ENCODE peak calls at places on chromosomes 4 and X, in nine cellular contexts. P is naive thymus-derived CD4-positive, alpha-beta T cell; V is transverse colon; J is adrenal gland; O is breast epithelium; G is stomach; B is fibroblast of lung; X is colonic mucosa; M is pancreas. R is an unnamed sample.
A peak's percentile ranks its signal among the peaks of the same experiment; 100 is the strongest.

GRCh38 chr4:166400270-166400894 is 527.3 kb downstream of the TLL1 start:
- DNase-seq in V (no peak), B (no peak), O (no peak), J (no peak), G (no peak), M (no peak), P (no peak), X (no peak), R (no peak)

GRCh38 chr4:2367626-2368025 is 50.8 kb downstream of the ZFYVE28 start:
- DNase-seq in X (no peak), M (no peak), V (no peak), P (no peak), J (no peak), B (no peak), G (no peak), O (no peak), R (peak; percentile 19)

GRCh38 chrX:131477498-131477897 is 66.4 kb upstream of the OR13H1 start:
- DNase-seq in P (no peak), V (no peak), X (no peak), G (no peak), O (no peak), M (no peak), B (no peak), J (no peak), R (peak; percentile 61)

GRCh38 chr4:74942251-74942917 is 9.5 kb downstream of the PARM1 start:
- DNase-seq in G (no peak), O (no peak), B (no peak), J (no peak), X (no peak), V (no peak), M (no peak), P (no peak), R (no peak)

GRCh38 chr4:101954351-101954750 is 163.8 kb downstream of the BANK1 start:
- DNase-seq in J (no peak), G (no peak), M (no peak), V (no peak), X (no peak), O (no peak), P (no peak), B (no peak), R (no peak)

GRCh38 chrX:153926863-153927685 is 1.0 kb upstream of the ARHGAP4 start:
- DNase-seq in M (no peak), V (peak; percentile 77), J (peak; percentile 84), G (peak; percentile 57), X (peak; percentile 66), O (peak; percentile 37), P (peak; percentile 71), B (no peak), R (no peak)

GRCh38 chr4:4385729-4386295 is 1.1 kb upstream of the NSG1 start:
- DNase-seq in O (no peak), X (no peak), B (no peak), G (no peak), J (no peak), P (peak; percentile 24), V (no peak), M (no peak), R (peak; percentile 58)

GRCh38 chr4:69738872-69739271 is 21.5 kb downstream of the SULT1B1 start:
- DNase-seq in B (no peak), V (no peak), J (no peak), X (no peak), M (no peak), G (no peak), O (no peak), P (no peak), R (no peak)

GRCh38 chr4:80204433-80204832 is 7.1 kb downstream of the PRDM8 start:
- DNase-seq in J (no peak), P (no peak), O (no peak), M (no peak), V (no peak), X (no peak), G (no peak), B (no peak), R (no peak)

GRCh38 chrX:120560405-120560841 is 339 bp downstream of the CUL4B start:
- DNase-seq in X (peak; percentile 47), J (peak; percentile 64), G (peak; percentile 36), O (peak; percentile 25), P (peak; percentile 28), V (peak; percentile 43), B (peak; percentile 47), M (no peak), R (no peak)

GRCh38 chr4:180100433-180101344 is 2142.5 kb upstream of the TENM3 start:
- DNase-seq in O (no peak), V (no peak), X (no peak), M (no peak), J (no peak), B (no peak), G (no peak), P (no peak), R (no peak)

GRCh38 chr4:31530555-31530954 is 810.4 kb downstream of the PCDH7 start:
- DNase-seq in B (no peak), P (no peak), M (no peak), J (no peak), X (no peak), V (no peak), G (no peak), O (no peak), R (peak; percentile 52)
- H3K9me3 ChIP-seq in B (no peaks in the 10 kb centered on the region), P (no peaks in the 10 kb centered on the region), M (no peaks in the 10 kb centered on the region), J (no peaks in the 10 kb centered on the region), X (no peaks in the 10 kb centered on the region), V (peaks cover 5% of the 10 kb centered on the region), G (peaks cover 4% of the 10 kb centered on the region), O (peaks cover 18% of the 10 kb centered on the region), R (no peaks in the 10 kb centered on the region)

GRCh38 chr4:52606040-52606439 is 53.1 kb downstream of the USP46 start:
- DNase-seq in V (no peak), X (no peak), J (no peak), P (no peak), O (no peak), G (no peak), M (no peak), B (no peak), R (no peak)

GRCh38 chr4:52604215-52604614 is 54.9 kb downstream of the USP46 start:
- DNase-seq in P (no peak), O (no peak), X (no peak), B (no peak), J (no peak), G (peak; percentile 53), V (no peak), M (no peak), R (no peak)

GRCh38 chr4:52612341-52612740 is 46.8 kb downstream of the USP46 start:
- DNase-seq in P (no peak), X (no peak), J (no peak), B (no peak), M (no peak), G (no peak), V (no peak), O (no peak), R (no peak)

GRCh38 chr4:52611030-52611555 is 48.0 kb downstream of the USP46 start:
- DNase-seq in V (no peak), O (no peak), J (no peak), G (no peak), M (no peak), X (no peak), B (no peak), P (no peak), R (no peak)

DNA sequence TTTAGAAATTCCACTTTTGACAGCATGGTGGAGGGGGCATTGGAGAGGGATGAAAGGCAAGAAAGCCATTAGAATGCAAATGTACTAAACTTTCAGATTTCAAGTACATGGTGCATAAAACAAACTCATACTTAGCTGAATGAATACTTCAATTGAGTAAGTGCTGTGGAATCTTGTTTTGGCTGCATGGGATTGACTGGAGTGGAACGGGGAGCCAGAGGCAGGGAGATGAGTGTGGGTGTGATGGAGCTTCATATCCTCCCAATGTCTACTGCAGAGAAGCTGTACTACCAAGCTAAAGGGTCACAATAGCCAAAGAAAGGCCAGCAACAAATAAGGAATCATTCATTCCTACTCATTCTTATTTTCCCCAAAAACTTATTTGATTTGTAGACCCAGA is 52.3 kb downstream of the USP46 start:
- DNase-seq in P (no peak), V (no peak), O (no peak), J (no peak), X (no peak), M (no peak), G (no peak), B (no peak), R (no peak)
- H3K36me3 ChIP-seq in P (no peaks in the 10 kb centered on the region), V (no peaks in the 10 kb centered on the region), O (no peaks in the 10 kb centered on the region), J (peaks cover 4% of the 10 kb centered on the region), X (no peaks in the 10 kb centered on the region), M (no peaks in the 10 kb centered on the region), G (peaks cover 61% of the 10 kb centered on the region), B (peaks cover 1% of the 10 kb centered on the region), R (peaks cover 78% of the 10 kb centered on the region)

GRCh38 chrX:47873123-47873522 is 36.4 kb downstream of the ZNF81 start:
- DNase-seq in V (no peak), M (no peak), G (no peak), O (no peak), B (no peak), X (no peak), P (no peak), J (no peak), R (no peak)
- H3K9me3 ChIP-seq in V (no peaks in the 10 kb centered on the region), M (no peaks in the 10 kb centered on the region), G (no peaks in the 10 kb centered on the region), O (no peaks in the 10 kb centered on the region), B (no peaks in the 10 kb centered on the region), X (no peaks in the 10 kb centered on the region), P (no peaks in the 10 kb centered on the region), J (no peaks in the 10 kb centered on the region), R (peaks cover 33% of the 10 kb centered on the region)

DNA sequence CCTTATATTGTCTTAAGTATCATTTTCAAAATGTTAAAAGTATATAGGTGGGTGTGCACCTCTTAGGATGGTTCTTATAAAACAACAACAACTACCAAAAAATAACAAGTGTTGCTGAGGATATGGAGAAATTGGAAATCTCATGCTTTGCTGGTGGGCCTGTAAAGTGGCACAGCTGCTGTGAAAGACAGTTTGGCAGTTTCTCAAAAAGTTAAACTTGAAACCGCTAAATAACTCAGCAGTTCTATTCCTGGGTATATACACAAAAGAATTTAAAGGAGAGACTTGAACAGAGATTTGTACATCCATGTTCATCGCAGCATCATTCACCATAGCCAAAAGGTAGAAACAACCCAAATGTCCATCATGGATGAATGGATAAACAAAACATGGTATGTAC is 65.5 kb downstream of the HAND2 start:
- DNase-seq in X (no peak), V (no peak), B (no peak), P (no peak), O (no peak), J (no peak), M (no peak), G (no peak), R (no peak)
- H3K36me3 ChIP-seq in X (no peaks in the 10 kb centered on the region), V (no peaks in the 10 kb centered on the region), B (no peaks in the 10 kb centered on the region), P (no peaks in the 10 kb centered on the region), O (no peaks in the 10 kb centered on the region), J (no peaks in the 10 kb centered on the region), M (no peaks in the 10 kb centered on the region), G (no peaks in the 10 kb centered on the region), R (no peaks in the 10 kb centered on the region)

DNA sequence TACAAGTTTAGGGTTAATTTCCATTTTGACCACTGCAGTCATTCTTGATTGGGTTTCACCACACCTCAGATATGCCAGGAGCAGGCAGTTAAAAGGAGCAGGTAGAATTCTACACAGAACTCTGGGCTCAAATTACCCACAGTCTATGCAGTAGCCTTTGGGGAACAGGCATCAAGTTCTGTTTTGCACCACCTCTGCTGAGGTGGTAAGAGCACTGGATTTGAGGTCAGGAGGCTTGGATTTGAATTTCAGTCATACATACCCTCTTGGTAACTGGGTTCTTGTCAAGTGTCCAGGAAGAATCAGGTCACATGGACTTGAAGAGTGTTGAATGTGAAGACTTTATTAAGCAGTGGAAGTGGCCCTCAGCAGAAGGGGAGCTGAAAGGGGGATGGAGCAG is 40.4 kb upstream of the PGK1 start:
- DNase-seq in J (no peak), P (no peak), X (no peak), M (no peak), G (no peak), B (no peak), O (no peak), V (no peak), R (no peak)
- H3K9me3 ChIP-seq in J (no peaks in the 10 kb centered on the region), P (no peaks in the 10 kb centered on the region), X (no peaks in the 10 kb centered on the region), M (no peaks in the 10 kb centered on the region), G (no peaks in the 10 kb centered on the region), B (no peaks in the 10 kb centered on the region), O (no peaks in the 10 kb centered on the region), V (no peaks in the 10 kb centered on the region), R (peaks cover 2% of the 10 kb centered on the region)

GRCh38 chrX:149950681-149951080 is 12.4 kb upstream of the EOLA2 start:
- DNase-seq in X (peak; percentile 31), B (peak; percentile 72), M (no peak), J (no peak), P (no peak), G (no peak), V (no peak), O (no peak), R (no peak)
- H3K36me3 ChIP-seq in X (no peaks in the 10 kb centered on the region), B (no peaks in the 10 kb centered on the region), M (no peaks in the 10 kb centered on the region), J (peaks cover 3% of the 10 kb centered on the region), P (peaks cover 5% of the 10 kb centered on the region), G (peaks cover 12% of the 10 kb centered on the region), V (no peaks in the 10 kb centered on the region), O (peaks cover 4% of the 10 kb centered on the region), R (peaks cover 34% of the 10 kb centered on the region)

R was measured in endodermal cell.